ENCODE peak calls at places on chromosomes 6 and 20, in five cellular contexts. Y is HCT116, C is GM23338, W is neural progenitor cell, H is hepatocyte. V is an unnamed sample.

GRCh38 chr6:26545617-26546016 is 7.5 kb downstream of the HMGN4 start:
- DNase-seq in W (no peak), Y (no peak), C (no peak), H (no peak), V (no peak)

GRCh38 chr6:105077592-105078463 is 102.0 kb downstream of the POPDC3 start:
- DNase-seq in H (peak), Y (peak), C (peak), W (peak), V (peak)

GRCh38 chr20:35561268-35561667 is 19.4 kb downstream of the ERGIC3 start:
- DNase-seq in C (peak), W (peak), Y (no peak), H (peak), V (peak)

GRCh38 chr20:24199493-24199892 is 210.9 kb upstream of the GGTLC1 start:
- DNase-seq in W (peak), C (peak), Y (no peak), H (no peak), V (no peak)

GRCh38 chr6:128882560-128882959 is 378 bp upstream of the LAMA2 start:
- DNase-seq in H (peak), Y (no peak), C (peak), W (peak), V (no peak)

GRCh38 chr6:143843689-143844405 is 709 bp downstream of the LTV1 start:
- DNase-seq in C (no peak), Y (no peak), H (peak), W (peak), V (peak)

GRCh38 chr6:118788702-118789101 is 105.2 kb upstream of the ASF1A start:
- DNase-seq in C (no peak), Y (no peak), H (no peak), W (no peak), V (no peak)

GRCh38 chr20:32614772-32615171 is 29.6 kb upstream of the NOL4L start:
- DNase-seq in W (no peak), Y (no peak), H (no peak), C (no peak), V (no peak)

GRCh38 chr6:87641065-87641692 is 51.2 kb downstream of the ORC3 start:
- DNase-seq in Y (no peak), H (no peak), W (no peak), C (no peak), V (no peak)

GRCh38 chr6:107064579-107065065 is 36.6 kb downstream of the MTRES1 start:
- DNase-seq in Y (no peak), H (no peak), C (no peak), W (no peak), V (no peak)
- TF ChIP-seq EZH2phosphoT487 in Y (no peak), H (no peak), C (no peak), W (no peak), V (no peak)

GRCh38 chr6:136103763-136104311 is 146.3 kb downstream of the MTFR2 start:
- DNase-seq in C (peak), H (peak), Y (no peak), W (peak), V (peak)
- TF ChIP-seq EZH2phosphoT487 in C (no peak), H (no peak), Y (no peak), W (no peak), V (no peak)

DNA sequence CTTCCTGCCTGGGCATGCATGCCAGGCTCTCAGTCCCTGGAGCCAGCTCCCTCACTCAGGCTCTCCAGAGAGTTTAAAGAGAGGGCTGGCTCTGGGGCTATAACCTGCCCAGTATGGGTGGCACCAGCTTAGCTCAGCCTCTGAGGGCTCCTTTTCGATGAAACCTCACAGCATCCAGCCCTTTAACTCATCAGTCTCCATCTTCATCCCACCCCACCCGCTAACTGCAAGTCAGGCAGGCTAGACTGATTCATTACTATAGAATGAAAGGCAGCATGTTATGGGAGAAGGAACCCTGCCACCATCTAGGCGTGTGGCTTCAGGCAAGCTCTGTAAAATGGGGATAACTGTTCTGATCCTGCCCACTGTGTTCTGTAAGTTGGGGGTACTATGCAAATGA is 53.5 kb downstream of the RAB44 start:
- DNase-seq in W (no peak), Y (no peak), H (no peak), C (no peak), V (no peak)
- TF ChIP-seq EZH2phosphoT487 in W (no peak), Y (no peak), H (no peak), C (no peak), V (no peak)

GRCh38 chr20:49656304-49656703 is 57.4 kb downstream of the B4GALT5 start:
- DNase-seq in W (no peak), Y (no peak), H (no peak), C (no peak), V (no peak)

GRCh38 chr20:49649672-49650071 is 64.0 kb downstream of the B4GALT5 start:
- DNase-seq in C (no peak), W (no peak), Y (no peak), H (no peak), V (no peak)

GRCh38 chr20:49657118-49657901 is 56.4 kb downstream of the B4GALT5 start:
- DNase-seq in C (no peak), H (no peak), W (no peak), Y (no peak), V (no peak)

GRCh38 chr20:49658508-49658907 is 55.2 kb downstream of the B4GALT5 start:
- DNase-seq in W (peak), H (no peak), Y (no peak), C (peak), V (no peak)

DNA sequence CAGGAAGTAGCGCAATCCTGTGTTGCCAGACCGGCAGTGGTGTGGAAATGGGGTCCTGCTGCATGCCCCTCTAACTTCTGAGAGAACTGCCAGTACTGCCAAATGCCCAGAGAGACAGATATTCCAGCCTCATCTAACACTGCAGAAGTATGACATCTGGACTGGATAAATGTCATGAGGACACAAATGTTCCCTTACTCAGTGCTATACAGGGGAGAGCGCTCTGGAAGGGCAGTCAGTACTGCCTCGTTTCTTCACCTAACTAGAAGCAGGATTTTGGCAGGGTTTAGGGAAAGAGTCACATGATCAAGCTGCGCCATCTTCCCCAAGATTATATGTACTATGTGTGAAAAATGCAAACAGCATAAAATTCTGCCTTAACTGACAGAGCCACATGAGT is 59.8 kb downstream of the B4GALT5 start:
- DNase-seq in H (no peak), W (no peak), Y (no peak), C (no peak), V (no peak)
- TF ChIP-seq EZH2phosphoT487 in H (no peak), W (no peak), Y (no peak), C (no peak), V (no peak)

DNA sequence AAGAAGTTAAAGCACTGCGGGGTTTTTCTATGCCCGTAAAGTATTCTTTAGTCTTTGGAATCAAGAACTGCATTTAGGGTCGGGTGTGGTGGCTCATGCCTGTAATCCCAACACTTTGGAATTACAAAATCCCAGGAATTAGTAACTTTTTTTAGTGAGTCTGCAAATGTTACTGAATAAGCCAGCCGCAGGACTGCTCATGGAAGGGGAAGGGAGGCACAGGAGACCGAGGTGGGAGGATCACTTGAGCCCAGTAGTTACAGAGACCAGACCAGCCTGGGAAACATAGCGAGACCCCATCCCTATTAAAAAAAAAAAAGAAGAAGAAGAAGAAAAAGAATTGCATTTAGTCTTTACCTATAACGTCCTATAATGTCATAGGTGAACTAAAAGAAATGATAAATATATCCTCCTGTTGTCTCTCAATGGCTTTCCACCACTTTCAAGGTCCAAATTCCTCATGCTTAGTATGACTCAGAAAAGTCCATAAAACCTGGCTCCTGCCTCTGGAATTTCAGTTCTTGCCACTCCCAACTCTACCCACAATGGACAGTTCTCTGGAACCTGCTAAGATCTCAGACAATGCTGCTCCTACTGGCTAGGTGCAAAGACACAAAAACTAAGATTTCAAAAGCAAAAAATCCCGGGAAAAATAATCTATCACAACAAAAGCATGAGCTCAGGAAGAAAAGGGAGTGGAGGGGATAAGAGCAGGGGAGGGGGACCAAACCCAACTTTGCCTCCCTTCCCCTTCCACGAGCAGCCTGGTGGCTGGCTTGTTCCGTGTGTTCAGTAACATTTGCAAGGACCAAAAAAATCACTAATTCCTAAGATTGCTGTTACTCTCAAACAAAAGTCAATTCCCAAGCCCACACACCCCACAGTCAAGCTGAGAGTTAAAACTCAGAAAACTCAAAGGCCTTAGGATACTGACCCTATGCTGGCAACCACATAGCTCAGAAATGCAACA is 39.0 kb downstream of the B4GALT5 start:
- DNase-seq in H (peak), C (no peak), Y (peak), W (no peak), V (no peak)
- TF ChIP-seq EZH2phosphoT487 in H (no peak), C (no peak), Y (no peak), W (no peak), V (no peak)

V was measured in SK-N-SH.